ENCODE peak calls at places on chromosomes 3 and 15, in nine cellular contexts. F, E, I, V, A, O, B, D and H are unnamed samples.

GRCh38 chr3:24624938-24625681 is 130.5 kb upstream of the THRB start:
- DNase-seq in D (no peak), F (no peak), O (no peak), E (no peak), I (no peak), V (no peak), A (no peak), B (no peak), H (no peak)

GRCh38 chr15:29031502-29032228 is 145.9 kb downstream of the APBA2 start:
- DNase-seq in O (no peak), D (no peak), E (no peak), V (no peak), A (no peak), B (no peak), I (no peak), F (no peak), H (no peak)

GRCh38 chr15:60070838-60071493 is 66.9 kb downstream of the FOXB1 start:
- DNase-seq in A (no peak), F (peak; percentile 90), V (no peak), O (no peak), I (peak; percentile 21), E (no peak), B (no peak), D (no peak), H (no peak)

GRCh38 chr3:38590521-38590920 is 59.0 kb downstream of the SCN5A start:
- DNase-seq in F (no peak), O (peak; percentile 20), I (no peak), A (no peak), E (no peak), D (no peak), B (no peak), V (no peak), H (no peak)

GRCh38 chr15:78761020-78761419 is 50.2 kb downstream of the ADAMTS7 start:
- DNase-seq in F (no peak), O (no peak), A (peak; percentile 18), V (no peak), E (no peak), I (no peak), D (no peak), B (peak; percentile 68), H (no peak)

GRCh38 chr3:48548731-48549705 is 7.6 kb downstream of the PFKFB4 start:
- DNase-seq in A (peak; percentile 88), E (peak; percentile 91), B (peak; percentile 62), F (peak; percentile 66), O (peak; percentile 87), V (peak; percentile 4), I (peak; percentile 83), D (peak; percentile 54), H (peak; percentile 89)

GRCh38 chr15:22942877-22943276 is 37.3 kb downstream of the CYFIP1 start:
- DNase-seq in F (no peak), B (no peak), A (no peak), D (no peak), I (no peak), V (no peak), E (no peak), O (no peak), H (no peak)

GRCh38 chr3:161430307-161430706 is 59.0 kb upstream of the SPTSSB start:
- DNase-seq in F (no peak), D (no peak), A (no peak), O (no peak), V (no peak), I (no peak), B (no peak), E (no peak), H (no peak)

GRCh38 chr3:67384790-67385397 is 269.5 kb downstream of the SUCLG2 start:
- DNase-seq in A (no peak), D (no peak), I (peak; percentile 36), E (peak; percentile 54), F (peak; percentile 17), V (peak; percentile 16), B (no peak), O (no peak), H (peak; percentile 29)